ENCODE peak calls at places on chromosomes 1 and 21, in six cellular contexts. W is COR-L47, J is T-helper 17 cell, G is H4, X is neural progenitor cell, B is NCI-H2081 treated with DMSO at 0.1 percent for 48 hours. H is an unnamed sample.

GRCh38 chr1:209651148-209651547 is 1.1 kb downstream of the LAMB3 start:
- DNase-seq in W (no peak), J (no peak), G (peak), X (no peak), B (no peak), H (peak)

GRCh38 chr1:22689505-22689904 is 21.1 kb upstream of the EPHB2 start:
- DNase-seq in W (peak), J (no peak), G (peak), X (peak), B (peak), H (peak)

GRCh38 chr1:116330342-116330652 is 42.7 kb upstream of the ATP1A1 start:
- DNase-seq in W (no peak), J (no peak), G (no peak), X (no peak), B (no peak), H (no peak)

GRCh38 chr21:33383056-33383888 is 19.9 kb upstream of the IFNGR2 start:
- DNase-seq in W (no peak), J (peak), G (peak), X (peak), B (no peak), H (no peak)

GRCh38 chr1:84693774-84694173 is 3.5 kb upstream of the SSX2IP start:
- DNase-seq in W (no peak), J (no peak), G (no peak), X (no peak), B (no peak), H (no peak)

GRCh38 chr1:31831397-31832378 is 15.9 kb upstream of the SPOCD1 start:
- DNase-seq in W (no peak), J (no peak), G (no peak), X (no peak), B (no peak), H (no peak)

GRCh38 chr1:118223426-118223825 is 38.4 kb upstream of the SPAG17 start:
- DNase-seq in W (peak), J (no peak), G (peak), X (peak), B (no peak), H (no peak)

GRCh38 chr1:62676606-62677356 is 11.4 kb downstream of the DOCK7 start:
- DNase-seq in W (no peak), J (no peak), G (peak), X (no peak), B (no peak), H (peak)

GRCh38 chr1:1947493-1947892 is 28.4 kb upstream of the TMEM52 start:
- DNase-seq in W (no peak), J (peak), G (no peak), X (no peak), B (no peak), H (no peak)

GRCh38 chr1:205449750-205450443 is 5.9 kb downstream of the BLACAT1 start:
- DNase-seq in W (no peak), J (no peak), G (peak), X (peak), B (no peak), H (no peak)

GRCh38 chr1:7539772-7540175 is 231.3 kb upstream of the VAMP3 start:
- DNase-seq in W (peak), J (no peak), G (peak), X (peak), B (no peak), H (no peak)

GRCh38 chr21:43731891-43732711 is 13.2 kb downstream of the PDXK start:
- DNase-seq in W (no peak), J (no peak), G (no peak), X (no peak), B (no peak), H (no peak)

GRCh38 chr1:41073971-41074370 is 52.4 kb upstream of the SLFNL1 start:
- DNase-seq in W (no peak), J (no peak), G (peak), X (no peak), B (no peak), H (peak)

GRCh38 chr1:197868751-197869501 is 33.5 kb upstream of the C1orf53 start:
- DNase-seq in W (peak), J (no peak), G (peak), X (peak), B (no peak), H (peak)

GRCh38 chr1:42679364-42679983 is 2.7 kb upstream of the YBX1 start:
- DNase-seq in W (no peak), J (no peak), G (no peak), X (no peak), B (no peak), H (no peak)

GRCh38 chr1:65149391-65149729 is 1.4 kb downstream of the AK4 start:
- DNase-seq in W (no peak), J (no peak), G (no peak), X (peak), B (no peak), H (no peak)

GRCh38 chr1:15332525-15332924 is 77.2 kb upstream of the EFHD2 start:
- DNase-seq in W (no peak), J (no peak), G (no peak), X (no peak), B (no peak), H (no peak)

GRCh38 chr1:1093610-1093943 is 19.5 kb upstream of the RNF223 start:
- DNase-seq in W (no peak), J (no peak), G (no peak), X (no peak), B (no peak), H (no peak)

GRCh38 chr1:205188132-205188531 is 23.4 kb downstream of the DSTYK start:
- DNase-seq in W (no peak), J (no peak), G (no peak), X (no peak), B (no peak), H (no peak)

GRCh38 chr1:101567582-101568189 is 330.9 kb downstream of the S1PR1 start:
- DNase-seq in W (peak), J (no peak), G (peak), X (peak), B (no peak), H (no peak)

GRCh38 chr1:156508205-156508954 is 7.8 kb upstream of the MEF2D start:
- DNase-seq in W (no peak), J (no peak), G (no peak), X (no peak), B (no peak), H (no peak)

GRCh38 chr1:59322394-59323179 is 25.7 kb downstream of the FGGY start:
- DNase-seq in W (no peak), J (no peak), G (no peak), X (no peak), B (no peak), H (no peak)

GRCh38 chr1:6954596-6954995 is 169.3 kb downstream of the CAMTA1 start:
- DNase-seq in W (no peak), J (no peak), G (no peak), X (peak), B (no peak), H (no peak)

GRCh38 chr1:41122851-41123518 is 101.5 kb upstream of the SLFNL1 start:
- DNase-seq in W (no peak), J (no peak), G (peak), X (peak), B (no peak), H (no peak)

GRCh38 chr1:16386454-16387113 is 19.5 kb downstream of the SZRD1 start:
- DNase-seq in W (no peak), J (no peak), G (peak), X (no peak), B (no peak), H (no peak)

GRCh38 chr1:18111605-18112297 is 4.2 kb downstream of the IGSF21 start:
- DNase-seq in W (no peak), J (no peak), G (no peak), X (peak), B (no peak), H (no peak)

GRCh38 chr1:32060914-32061313 is 11.8 kb upstream of the TMEM39B start:
- DNase-seq in W (no peak), J (no peak), G (no peak), X (no peak), B (no peak), H (no peak)

GRCh38 chr1:200610846-200611245 is 9.7 kb downstream of the KIF14 start:
- DNase-seq in W (no peak), J (no peak), G (no peak), X (no peak), B (no peak), H (peak)

GRCh38 chr1:74505133-74505532 is 7.3 kb downstream of the LRRC53 start:
- DNase-seq in W (peak), J (no peak), G (no peak), X (peak), B (no peak), H (no peak)

GRCh38 chr1:178093150-178093957 is 550 bp upstream of the RASAL2 start:
- DNase-seq in W (peak), J (no peak), G (peak), X (peak), B (peak), H (peak)

GRCh38 chr1:41496080-41497055 is 11.9 kb upstream of the EDN2 start:
- DNase-seq in W (no peak), J (no peak), G (peak), X (peak), B (no peak), H (no peak)

GRCh38 chr1:173276922-173277800 is 70.0 kb upstream of the TNFSF4 start:
- DNase-seq in W (no peak), J (no peak), G (no peak), X (no peak), B (no peak), H (no peak)

GRCh38 chr1:19643602-19644419 is at the start of gene NBL1:
- DNase-seq in W (no peak), J (peak), G (no peak), X (peak), B (no peak), H (no peak)

GRCh38 chr1:23222331-23222730 is 5.0 kb upstream of the HTR1D start:
- DNase-seq in W (no peak), J (no peak), G (no peak), X (no peak), B (no peak), H (no peak)

GRCh38 chr1:2555634-2556276 is 416 bp upstream of the TNFRSF14 start:
- DNase-seq in W (peak), J (peak), G (no peak), X (no peak), B (no peak), H (no peak)

GRCh38 chr1:117067528-117068370 is 7.6 kb downstream of the TTF2 start:
- DNase-seq in W (peak), J (no peak), G (peak), X (peak), B (no peak), H (no peak)

GRCh38 chr21:37348664-37349063 is 17.9 kb upstream of the DYRK1A start:
- DNase-seq in W (no peak), J (no peak), G (peak), X (peak), B (no peak), H (no peak)

GRCh38 chr1:207248544-207249206 is 72.8 kb upstream of the CD55 start:
- DNase-seq in W (no peak), J (no peak), G (no peak), X (no peak), B (no peak), H (no peak)

GRCh38 chr1:161738627-161739287 is 10.8 kb upstream of the DUSP12 start:
- DNase-seq in W (peak), J (no peak), G (peak), X (peak), B (peak), H (no peak)

GRCh38 chr1:108913105-108913948 is 36.5 kb downstream of the GPSM2 start:
- DNase-seq in W (peak), J (no peak), G (no peak), X (no peak), B (no peak), H (no peak)